ENCODE peak calls at places on chromosomes 5 and 9, in seven cellular contexts. C is AG04450, B is GF-D8, Y is Daoy, M is HTR-8/SVneo, L is kidney tubule cell, H is T-helper 1 cell. J is an unnamed sample.

GRCh38 chr5:87308024-87308423 is 40.3 kb downstream of the RASA1 start:
- DNase-seq in M (no peak), C (no peak), Y (no peak), H (no peak), L (no peak), B (no peak), J (no peak)

GRCh38 chr9:97514531-97514930 is 13.1 kb downstream of the TMOD1 start:
- DNase-seq in M (no peak), B (no peak), H (no peak), C (no peak), L (peak; percentile 43), Y (peak; percentile 34), J (no peak)

GRCh38 chr9:83965350-83966208 is 14.4 kb downstream of the HNRNPK start:
- DNase-seq in C (no peak), L (no peak), Y (peak; percentile 13), H (no peak), B (no peak), M (no peak), J (no peak)

GRCh38 chr9:86822414-86822813 is 124.9 kb downstream of the GAS1 start:
- DNase-seq in B (no peak), C (no peak), H (no peak), L (no peak), M (no peak), Y (no peak), J (no peak)

GRCh38 chr9:135107592-135108235 is 20.2 kb downstream of the OLFM1 start:
- DNase-seq in M (no peak), Y (no peak), H (no peak), B (no peak), C (no peak), L (no peak), J (no peak)

GRCh38 chr5:69131304-69131703 is 35.6 kb upstream of the CCNB1 start:
- DNase-seq in Y (no peak), H (no peak), C (no peak), L (no peak), B (no peak), M (no peak), J (no peak)

GRCh38 chr5:10124287-10124686 is 125.4 kb downstream of the ATPSCKMT start:
- DNase-seq in Y (no peak), B (no peak), M (no peak), L (no peak), C (no peak), H (no peak), J (no peak)

GRCh38 chr9:4829956-4830355 is 37.2 kb downstream of the RCL1 start:
- DNase-seq in B (no peak), C (no peak), Y (no peak), H (no peak), L (peak; percentile 23), M (no peak), J (no peak)

GRCh38 chr9:19550009-19550408 is 141.2 kb downstream of the ACER2 start:
- DNase-seq in M (no peak), L (no peak), C (no peak), H (no peak), Y (no peak), B (no peak), J (no peak)

GRCh38 chr9:87564111-87564510 is 66.4 kb downstream of the DAPK1 start:
- DNase-seq in H (no peak), L (peak; percentile 93), Y (peak; percentile 82), M (no peak), C (no peak), B (no peak), J (no peak)

GRCh38 chr5:38339446-38339845 is 81.1 kb downstream of the EGFLAM start:
- DNase-seq in Y (no peak), M (no peak), H (no peak), B (no peak), C (no peak), L (peak; percentile 84), J (no peak)

GRCh38 chr9:135519179-135519971 is 1.9 kb upstream of the LCN1 start:
- DNase-seq in C (no peak), M (no peak), L (no peak), B (no peak), H (no peak), Y (no peak), J (no peak)

GRCh38 chr5:23385036-23385435 is 122.4 kb upstream of the PRDM9 start:
- DNase-seq in B (no peak), C (no peak), L (no peak), H (no peak), M (no peak), Y (no peak), J (no peak)

GRCh38 chr5:27472875-27473274 is 434.5 kb upstream of the CDH9 start:
- DNase-seq in M (no peak), L (no peak), H (no peak), Y (no peak), C (no peak), B (no peak), J (no peak)

GRCh38 chr5:96855041-96855872 is 21.0 kb upstream of the ERAP2 start:
- DNase-seq in Y (peak; percentile 92), L (peak; percentile 48), B (no peak), C (peak; percentile 33), H (no peak), M (no peak), J (peak; percentile 61)

GRCh38 chr5:135718151-135718550 is 116.3 kb upstream of the SLC25A48 start:
- DNase-seq in B (no peak), Y (peak; percentile 74), C (no peak), H (no peak), L (peak; percentile 83), M (peak; percentile 21), J (no peak)

GRCh38 chr5:64632251-64632650 is 58.1 kb upstream of the SHISAL2B start:
- DNase-seq in L (no peak), H (no peak), C (peak; percentile 2), B (no peak), M (no peak), Y (peak; percentile 3), J (no peak)

GRCh38 chr9:109880276-109881169 is 100.5 kb downstream of the PALM2AKAP2 start:
- DNase-seq in Y (peak; percentile 26), H (no peak), B (no peak), L (peak; percentile 35), C (no peak), M (peak; percentile 57), J (no peak)

GRCh38 chr9:113520109-113520642 is 56.6 kb downstream of the RGS3 start:
- DNase-seq in M (no peak), Y (peak; percentile 95), B (no peak), H (peak; percentile 45), C (no peak), L (peak; percentile 96), J (no peak)

GRCh38 chr5:74421365-74421764 is 219.2 kb downstream of the ENC1 start:
- DNase-seq in L (no peak), H (no peak), M (no peak), B (no peak), C (no peak), Y (no peak), J (no peak)

GRCh38 chr5:136208946-136209345 is 16.0 kb upstream of the SMIM32 start:
- DNase-seq in L (no peak), M (no peak), B (no peak), Y (no peak), H (no peak), C (no peak), J (no peak)

GRCh38 chr9:8255852-8256251 is 456.3 kb upstream of the DMAC1 start:
- DNase-seq in Y (no peak), L (no peak), M (no peak), H (no peak), B (no peak), C (no peak), J (no peak)

GRCh38 chr9:124399323-124399962 is 15.8 kb downstream of the PSMB7 start:
- DNase-seq in L (no peak), M (no peak), Y (peak; percentile 55), B (no peak), H (no peak), C (no peak), J (no peak)

GRCh38 chr9:131917009-131917408 is 162.7 kb downstream of the MED27 start:
- DNase-seq in Y (no peak), B (no peak), C (no peak), H (no peak), M (no peak), L (no peak), J (no peak)

GRCh38 chr5:31317642-31318041 is 124.2 kb downstream of the CDH6 start:
- DNase-seq in M (no peak), H (no peak), B (no peak), C (no peak), L (no peak), Y (peak; percentile 29), J (no peak)

GRCh38 chr9:136051568-136052432 is 43.3 kb downstream of the NACC2 start:
- DNase-seq in Y (peak; percentile 97), L (peak; percentile 96), M (peak; percentile 86), H (no peak), C (peak; percentile 80), B (no peak), J (peak; percentile 58)

GRCh38 chr9:115681599-115681998 is 472.0 kb upstream of the PAPPA start:
- DNase-seq in Y (no peak), M (no peak), L (no peak), C (no peak), B (no peak), H (no peak), J (no peak)

GRCh38 chr5:141366016-141366896 is 2.3 kb downstream of the PCDHGA5 start:
- DNase-seq in L (no peak), B (no peak), C (no peak), M (no peak), H (no peak), Y (no peak), J (no peak)

GRCh38 chr9:128151343-128152132 is 2.3 kb downstream of the LCN2 start:
- DNase-seq in Y (peak; percentile 2), L (no peak), B (no peak), C (no peak), M (no peak), H (no peak), J (no peak)

GRCh38 chr5:9801908-9802307 is 171.8 kb upstream of the TAS2R1 start:
- DNase-seq in M (no peak), L (no peak), B (no peak), Y (no peak), C (no peak), H (no peak), J (no peak)

GRCh38 chr5:172119921-172120688 is 67.9 kb downstream of the STK10 start:
- DNase-seq in H (no peak), Y (no peak), M (no peak), C (no peak), L (no peak), B (no peak), J (no peak)

GRCh38 chr9:130267930-130268329 is 2.4 kb downstream of the HMCN2 start:
- DNase-seq in H (no peak), B (no peak), Y (no peak), M (no peak), C (no peak), L (no peak), J (no peak)

GRCh38 chr5:146667633-146668032 is 151.6 kb upstream of the GPR151 start:
- DNase-seq in Y (peak; percentile 81), M (peak; percentile 40), H (no peak), B (no peak), L (peak; percentile 62), C (no peak), J (peak; percentile 39)

GRCh38 chr5:154878642-154879335 is 20.4 kb downstream of the CNOT8 start:
- DNase-seq in Y (no peak), C (no peak), H (no peak), L (no peak), M (no peak), B (no peak), J (no peak)

GRCh38 chr5:84859056-84859455 is 474.4 kb upstream of the EDIL3 start:
- DNase-seq in L (no peak), C (no peak), B (no peak), Y (no peak), H (no peak), M (no peak), J (no peak)

GRCh38 chr9:38166501-38166900 is 97.5 kb upstream of the SHB start:
- DNase-seq in Y (no peak), B (no peak), H (no peak), L (no peak), M (no peak), C (no peak), J (no peak)

GRCh38 chr9:130463763-130464745 is 19.3 kb downstream of the ASS1 start:
- DNase-seq in B (no peak), L (no peak), Y (no peak), C (no peak), H (no peak), M (no peak), J (no peak)

J was measured in AG09309.